ENCODE peak calls at places on chromosomes 4 and X, in six cellular contexts. One of them, this sample, is unnamed.

GRCh38 chr4:7759221-7759620 is 180.4 kb downstream of the AFAP1 start:
- ATAC-seq in heart left ventricle: no peak
- ATAC-seq in GM12878: peak
- ATAC-seq in HepG2: no peak
- ATAC-seq in upper lobe of left lung: no peak
- ATAC-seq in gastrocnemius medialis: no peak
- ATAC-seq in this sample: no peak

GRCh38 chr4:144363890-144364289 is 223.4 kb upstream of the GYPA start:
- ATAC-seq in heart left ventricle: no peak
- ATAC-seq in GM12878: no peak
- ATAC-seq in HepG2: no peak
- ATAC-seq in upper lobe of left lung: no peak
- ATAC-seq in gastrocnemius medialis: no peak
- ATAC-seq in this sample: no peak

GRCh38 chr4:73011629-73011985 is 57.9 kb downstream of the COX18 start:
- ATAC-seq in heart left ventricle: no peak
- ATAC-seq in GM12878: no peak
- ATAC-seq in HepG2: no peak
- ATAC-seq in upper lobe of left lung: peak
- ATAC-seq in gastrocnemius medialis: no peak
- ATAC-seq in this sample: no peak

GRCh38 chr4:173410106-173410505 is 11.2 kb upstream of the SCRG1 start:
- ATAC-seq in heart left ventricle: peak
- ATAC-seq in GM12878: no peak
- ATAC-seq in HepG2: no peak
- ATAC-seq in upper lobe of left lung: no peak
- ATAC-seq in gastrocnemius medialis: no peak
- ATAC-seq in this sample: no peak

GRCh38 chr4:105598787-105599186 is 46.4 kb downstream of the ARHGEF38 start:
- ATAC-seq in heart left ventricle: peak
- ATAC-seq in GM12878: no peak
- ATAC-seq in HepG2: no peak
- ATAC-seq in upper lobe of left lung: no peak
- ATAC-seq in gastrocnemius medialis: no peak
- ATAC-seq in this sample: no peak

GRCh38 chrX:56268888-56269287 is 36.7 kb downstream of the KLF8 start:
- ATAC-seq in heart left ventricle: no peak
- ATAC-seq in GM12878: peak
- ATAC-seq in HepG2: no peak
- ATAC-seq in upper lobe of left lung: no peak
- ATAC-seq in gastrocnemius medialis: no peak
- ATAC-seq in this sample: no peak

GRCh38 chrX:69564665-69565064 is 51.2 kb upstream of the EDA start:
- ATAC-seq in heart left ventricle: no peak
- ATAC-seq in GM12878: no peak
- ATAC-seq in HepG2: peak
- ATAC-seq in upper lobe of left lung: no peak
- ATAC-seq in gastrocnemius medialis: no peak
- ATAC-seq in this sample: no peak

GRCh38 chr4:151644625-151645024 is 116.2 kb downstream of the GATB start:
- ATAC-seq in heart left ventricle: no peak
- ATAC-seq in GM12878: peak
- ATAC-seq in HepG2: peak
- ATAC-seq in upper lobe of left lung: no peak
- ATAC-seq in gastrocnemius medialis: no peak
- ATAC-seq in this sample: no peak

GRCh38 chrX:98294310-98294709 is 1410.6 kb downstream of the RPA4 start:
- ATAC-seq in heart left ventricle: no peak
- ATAC-seq in GM12878: no peak
- ATAC-seq in HepG2: no peak
- ATAC-seq in upper lobe of left lung: no peak
- ATAC-seq in gastrocnemius medialis: no peak
- ATAC-seq in this sample: no peak

GRCh38 chr4:1523033-1523432 is 116.8 kb upstream of the NKX1-1 start:
- ATAC-seq in heart left ventricle: no peak
- ATAC-seq in GM12878: no peak
- ATAC-seq in HepG2: no peak
- ATAC-seq in upper lobe of left lung: no peak
- ATAC-seq in gastrocnemius medialis: no peak
- ATAC-seq in this sample: no peak

GRCh38 chrX:150364347-150365050 is 1.4 kb downstream of the MAMLD1 start:
- ATAC-seq in heart left ventricle: peak
- ATAC-seq in GM12878: peak
- ATAC-seq in HepG2: peak
- ATAC-seq in upper lobe of left lung: no peak
- ATAC-seq in gastrocnemius medialis: peak
- ATAC-seq in this sample: no peak

GRCh38 chrX:150361777-150362351 is 1.3 kb upstream of the MAMLD1 start:
- ATAC-seq in heart left ventricle: no peak
- ATAC-seq in GM12878: no peak
- ATAC-seq in HepG2: no peak
- ATAC-seq in upper lobe of left lung: no peak
- ATAC-seq in gastrocnemius medialis: no peak
- ATAC-seq in this sample: no peak

GRCh38 chrX:150361070-150361776 is 1.9 kb upstream of the MAMLD1 start:
- ATAC-seq in heart left ventricle: no peak
- ATAC-seq in GM12878: no peak
- ATAC-seq in HepG2: no peak
- ATAC-seq in upper lobe of left lung: no peak
- ATAC-seq in gastrocnemius medialis: no peak
- ATAC-seq in this sample: no peak

GRCh38 chrX:150363561-150364346 is 637 bp downstream of the MAMLD1 start:
- ATAC-seq in heart left ventricle: peak
- ATAC-seq in GM12878: peak
- ATAC-seq in HepG2: peak
- ATAC-seq in upper lobe of left lung: peak
- ATAC-seq in gastrocnemius medialis: peak
- ATAC-seq in this sample: no peak

GRCh38 chrX:150362599-150363481 is at the start of gene MAMLD1:
- ATAC-seq in heart left ventricle: peak
- ATAC-seq in GM12878: peak
- ATAC-seq in HepG2: peak
- ATAC-seq in upper lobe of left lung: peak
- ATAC-seq in gastrocnemius medialis: peak
- ATAC-seq in this sample: peak
- TF ChIP-seq POLR2A in heart left ventricle: peak
- TF ChIP-seq POLR2A in GM12878: no peak
- TF ChIP-seq POLR2A in HepG2: no peak
- TF ChIP-seq POLR2A in upper lobe of left lung: peak
- TF ChIP-seq POLR2A in gastrocnemius medialis: peak
- TF ChIP-seq POLR2A in this sample: peak

GRCh38 chr4:80305466-80305865 is 30.1 kb upstream of the CFAP299 start:
- ATAC-seq in heart left ventricle: no peak
- ATAC-seq in GM12878: no peak
- ATAC-seq in HepG2: no peak
- ATAC-seq in upper lobe of left lung: no peak
- ATAC-seq in gastrocnemius medialis: no peak
- ATAC-seq in this sample: no peak

GRCh38 chr4:80307774-80308465 is 27.6 kb upstream of the CFAP299 start:
- ATAC-seq in heart left ventricle: peak
- ATAC-seq in GM12878: no peak
- ATAC-seq in HepG2: no peak
- ATAC-seq in upper lobe of left lung: peak
- ATAC-seq in gastrocnemius medialis: no peak
- ATAC-seq in this sample: peak

GRCh38 chr4:80306255-80306654 is 29.3 kb upstream of the CFAP299 start:
- ATAC-seq in heart left ventricle: no peak
- ATAC-seq in GM12878: no peak
- ATAC-seq in HepG2: no peak
- ATAC-seq in upper lobe of left lung: no peak
- ATAC-seq in gastrocnemius medialis: no peak
- ATAC-seq in this sample: no peak

GRCh38 chr4:80308466-80308822 is 27.1 kb upstream of the CFAP299 start:
- ATAC-seq in heart left ventricle: no peak
- ATAC-seq in GM12878: no peak
- ATAC-seq in HepG2: no peak
- ATAC-seq in upper lobe of left lung: no peak
- ATAC-seq in gastrocnemius medialis: no peak
- ATAC-seq in this sample: no peak

DNA sequence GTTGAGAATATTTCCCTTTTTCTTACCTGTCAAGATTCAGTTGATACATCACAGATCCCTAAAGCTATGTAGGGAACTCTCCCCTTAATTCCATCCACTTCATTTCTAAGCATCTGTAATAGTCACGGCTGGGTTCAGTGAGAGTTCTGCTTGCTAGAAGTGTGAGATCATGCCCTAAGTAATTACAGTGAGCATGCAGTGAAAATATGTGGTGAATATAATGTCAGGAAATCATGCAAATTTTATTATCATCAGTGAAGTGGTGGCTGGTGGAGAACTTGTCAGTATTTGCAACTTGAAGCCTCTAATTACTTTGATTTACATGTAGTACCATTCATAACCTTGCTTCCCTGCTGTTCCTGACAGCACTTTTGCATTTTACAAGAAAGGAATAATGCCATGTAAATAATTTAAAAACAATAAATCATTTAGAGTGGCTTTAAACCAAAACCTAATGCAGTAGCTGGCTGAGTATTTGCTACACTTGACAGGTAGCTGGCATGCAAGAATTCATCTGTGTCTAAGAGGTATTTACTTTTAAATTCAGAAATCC is 28.3 kb upstream of the CFAP299 start:
- ATAC-seq in heart left ventricle: no peak
- ATAC-seq in GM12878: no peak
- ATAC-seq in HepG2: no peak
- ATAC-seq in upper lobe of left lung: no peak
- ATAC-seq in gastrocnemius medialis: no peak
- ATAC-seq in this sample: peak
- H3K4me3 ChIP-seq in heart left ventricle: no peak
- H3K4me3 ChIP-seq in GM12878: no peak
- H3K4me3 ChIP-seq in HepG2: no peak
- H3K4me3 ChIP-seq in upper lobe of left lung: no peak
- H3K4me3 ChIP-seq in gastrocnemius medialis: no peak
- H3K4me3 ChIP-seq in this sample: peak

DNA sequence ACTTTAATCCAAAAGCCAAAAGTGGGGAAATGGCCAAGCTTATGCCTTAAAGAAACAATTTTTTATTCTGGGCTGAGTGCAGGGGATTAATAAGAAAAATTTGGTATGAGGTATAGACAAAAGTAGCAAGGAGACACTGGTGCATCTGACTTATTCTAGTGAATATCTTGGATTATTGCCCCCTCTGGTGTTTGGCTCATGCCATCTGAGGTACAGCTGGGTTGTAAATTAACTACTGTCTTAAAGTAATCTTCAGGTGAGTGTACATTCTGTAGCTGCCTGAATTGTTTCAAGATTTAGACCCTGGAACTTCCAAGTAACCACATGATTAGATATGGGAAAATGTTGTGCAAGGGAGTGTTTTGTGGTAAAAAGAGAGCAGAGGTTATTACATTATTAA is 988.7 kb downstream of the FAM133A start:
- ATAC-seq in heart left ventricle: no peak
- ATAC-seq in GM12878: no peak
- ATAC-seq in HepG2: no peak
- ATAC-seq in upper lobe of left lung: no peak
- ATAC-seq in gastrocnemius medialis: no peak
- ATAC-seq in this sample: no peak
- TF ChIP-seq CTCF in heart left ventricle: no peak
- TF ChIP-seq CTCF in GM12878: no peak
- TF ChIP-seq CTCF in HepG2: no peak
- TF ChIP-seq CTCF in upper lobe of left lung: no peak
- TF ChIP-seq CTCF in gastrocnemius medialis: no peak
- TF ChIP-seq CTCF in this sample: no peak

GRCh38 chrX:285076-285677 is 4.0 kb downstream of the PLCXD1 start:
- ATAC-seq in heart left ventricle: no peak
- ATAC-seq in GM12878: no peak
- ATAC-seq in HepG2: no peak
- ATAC-seq in upper lobe of left lung: no peak
- ATAC-seq in gastrocnemius medialis: no peak
- ATAC-seq in this sample: no peak

GRCh38 chrX:288561-288991 is 7.4 kb downstream of the PLCXD1 start:
- ATAC-seq in heart left ventricle: no peak
- ATAC-seq in GM12878: no peak
- ATAC-seq in HepG2: no peak
- ATAC-seq in upper lobe of left lung: no peak
- ATAC-seq in gastrocnemius medialis: no peak
- ATAC-seq in this sample: no peak

GRCh38 chrX:287670-288069 is 6.5 kb downstream of the PLCXD1 start:
- ATAC-seq in heart left ventricle: no peak
- ATAC-seq in GM12878: no peak
- ATAC-seq in HepG2: no peak
- ATAC-seq in upper lobe of left lung: no peak
- ATAC-seq in gastrocnemius medialis: no peak
- ATAC-seq in this sample: no peak

GRCh38 chrX:281166-281999 is at the start of gene PLCXD1:
- ATAC-seq in heart left ventricle: no peak
- ATAC-seq in GM12878: peak
- ATAC-seq in HepG2: peak
- ATAC-seq in upper lobe of left lung: no peak
- ATAC-seq in gastrocnemius medialis: no peak
- ATAC-seq in this sample: no peak

GRCh38 chrX:283115-283845 is 2.1 kb downstream of the PLCXD1 start:
- ATAC-seq in heart left ventricle: peak
- ATAC-seq in GM12878: peak
- ATAC-seq in HepG2: no peak
- ATAC-seq in upper lobe of left lung: peak
- ATAC-seq in gastrocnemius medialis: peak
- ATAC-seq in this sample: peak
- TF ChIP-seq POLR2A in heart left ventricle: no peak
- TF ChIP-seq POLR2A in GM12878: peak
- TF ChIP-seq POLR2A in HepG2: no peak
- TF ChIP-seq POLR2A in upper lobe of left lung: no peak
- TF ChIP-seq POLR2A in gastrocnemius medialis: no peak
- TF ChIP-seq POLR2A in this sample: no peak

GRCh38 chr4:8856835-8857590 is 14.6 kb downstream of the HMX1 start:
- ATAC-seq in heart left ventricle: no peak
- ATAC-seq in GM12878: no peak
- ATAC-seq in HepG2: no peak
- ATAC-seq in upper lobe of left lung: no peak
- ATAC-seq in gastrocnemius medialis: no peak
- ATAC-seq in this sample: no peak
- H3K4me3 ChIP-seq in heart left ventricle: no peak
- H3K4me3 ChIP-seq in GM12878: no peak
- H3K4me3 ChIP-seq in HepG2: no peak
- H3K4me3 ChIP-seq in upper lobe of left lung: peak
- H3K4me3 ChIP-seq in gastrocnemius medialis: no peak
- H3K4me3 ChIP-seq in this sample: no peak

This sample was measured in gastroesophageal sphincter.